ENCODE peak calls at places on chromosomes 5 and 9, in four cellular contexts. One of them, this sample, is unnamed.

GRCh38 chr5:36878421-36879088 is 2.0 kb downstream of the NIPBL start:
- DNase-seq in right cardiac atrium: no peak
- DNase-seq in BJ: no peak
- DNase-seq in upper lobe of right lung: no peak
- DNase-seq in this sample: no peak

GRCh38 chr5:178827636-178828035 is 32.1 kb upstream of the ZNF354B start:
- DNase-seq in BJ: no peak
- DNase-seq in right cardiac atrium: no peak
- DNase-seq in upper lobe of right lung: no peak
- DNase-seq in this sample: no peak

GRCh38 chr9:23686257-23686656 is 139.8 kb downstream of the ELAVL2 start:
- DNase-seq in upper lobe of right lung: no peak
- DNase-seq in right cardiac atrium: no peak
- DNase-seq in BJ: no peak
- DNase-seq in this sample: no peak

GRCh38 chr5:132747064-132747692 is at the start of gene CCNI2:
- DNase-seq in BJ: no peak
- DNase-seq in right cardiac atrium: peak
- DNase-seq in upper lobe of right lung: peak
- DNase-seq in this sample: no peak

GRCh38 chr9:87324613-87325194 is 173.0 kb upstream of the DAPK1 start:
- DNase-seq in BJ: no peak
- DNase-seq in right cardiac atrium: no peak
- DNase-seq in upper lobe of right lung: no peak
- DNase-seq in this sample: no peak

GRCh38 chr5:160369990-160370712 is at the start of gene C1QTNF2:
- DNase-seq in right cardiac atrium: peak
- DNase-seq in upper lobe of right lung: peak
- DNase-seq in BJ: no peak
- DNase-seq in this sample: peak

GRCh38 chr5:9483251-9483650 is 62.6 kb downstream of the SEMA5A start:
- DNase-seq in right cardiac atrium: no peak
- DNase-seq in upper lobe of right lung: no peak
- DNase-seq in BJ: no peak
- DNase-seq in this sample: no peak

GRCh38 chr5:154302181-154302580 is 111.6 kb downstream of the GALNT10 start:
- DNase-seq in BJ: no peak
- DNase-seq in upper lobe of right lung: peak
- DNase-seq in right cardiac atrium: peak
- DNase-seq in this sample: peak

GRCh38 chr5:154405078-154405792 is 40.6 kb upstream of the SAP30L start:
- DNase-seq in upper lobe of right lung: peak
- DNase-seq in BJ: no peak
- DNase-seq in right cardiac atrium: peak
- DNase-seq in this sample: peak

GRCh38 chr9:83639266-83639665 is 16.3 kb downstream of the IDNK start:
- DNase-seq in right cardiac atrium: no peak
- DNase-seq in BJ: no peak
- DNase-seq in upper lobe of right lung: no peak
- DNase-seq in this sample: no peak

GRCh38 chr5:39947657-39948056 is 522.9 kb upstream of the DAB2 start:
- DNase-seq in BJ: no peak
- DNase-seq in upper lobe of right lung: no peak
- DNase-seq in right cardiac atrium: no peak
- DNase-seq in this sample: no peak

GRCh38 chr5:57302164-57302563 is 128.3 kb downstream of the GPBP1 start:
- DNase-seq in right cardiac atrium: no peak
- DNase-seq in upper lobe of right lung: no peak
- DNase-seq in BJ: no peak
- DNase-seq in this sample: no peak

GRCh38 chr9:88993871-88994819 is 2.9 kb downstream of the S1PR3 start:
- DNase-seq in upper lobe of right lung: no peak
- DNase-seq in BJ: no peak
- DNase-seq in right cardiac atrium: no peak
- DNase-seq in this sample: no peak

GRCh38 chr5:16179511-16179935 is at the start of gene MARCHF11:
- DNase-seq in right cardiac atrium: no peak
- DNase-seq in upper lobe of right lung: no peak
- DNase-seq in BJ: no peak
- DNase-seq in this sample: no peak

GRCh38 chr9:11618241-11618805 is 1005.5 kb upstream of the PTPRD start:
- DNase-seq in BJ: no peak
- DNase-seq in upper lobe of right lung: no peak
- DNase-seq in right cardiac atrium: peak
- DNase-seq in this sample: no peak

GRCh38 chr9:6305954-6306563 is 22.1 kb upstream of the TPD52L3 start:
- DNase-seq in upper lobe of right lung: no peak
- DNase-seq in BJ: no peak
- DNase-seq in right cardiac atrium: no peak
- DNase-seq in this sample: no peak

GRCh38 chr5:76789991-76790571 is 28.7 kb upstream of the F2RL1 start:
- DNase-seq in right cardiac atrium: no peak
- DNase-seq in upper lobe of right lung: no peak
- DNase-seq in BJ: no peak
- DNase-seq in this sample: no peak

GRCh38 chr5:128279345-128279744 is 195.8 kb downstream of the SLC12A2 start:
- DNase-seq in upper lobe of right lung: no peak
- DNase-seq in right cardiac atrium: no peak
- DNase-seq in BJ: no peak
- DNase-seq in this sample: no peak

GRCh38 chr5:100634937-100635336 is 99.8 kb downstream of the FAM174A start:
- DNase-seq in right cardiac atrium: no peak
- DNase-seq in BJ: no peak
- DNase-seq in upper lobe of right lung: no peak
- DNase-seq in this sample: no peak

GRCh38 chr5:31218978-31219377 is 25.5 kb downstream of the CDH6 start:
- DNase-seq in BJ: no peak
- DNase-seq in upper lobe of right lung: no peak
- DNase-seq in right cardiac atrium: no peak
- DNase-seq in this sample: no peak

GRCh38 chr5:123545506-123545905 is 33.5 kb downstream of the CSNK1G3 start:
- DNase-seq in upper lobe of right lung: no peak
- DNase-seq in right cardiac atrium: no peak
- DNase-seq in BJ: no peak
- DNase-seq in this sample: no peak

GRCh38 chr9:83999141-83999918 is 18.7 kb downstream of the RMI1 start:
- DNase-seq in upper lobe of right lung: no peak
- DNase-seq in BJ: no peak
- DNase-seq in right cardiac atrium: no peak
- DNase-seq in this sample: no peak

GRCh38 chr5:95446560-95447221 is 55.5 kb downstream of the FAM81B start:
- DNase-seq in right cardiac atrium: no peak
- DNase-seq in upper lobe of right lung: no peak
- DNase-seq in BJ: no peak
- DNase-seq in this sample: no peak

GRCh38 chr5:145450286-145450969 is 384.7 kb downstream of the PRELID2 start:
- DNase-seq in BJ: no peak
- DNase-seq in right cardiac atrium: no peak
- DNase-seq in upper lobe of right lung: no peak
- DNase-seq in this sample: no peak

GRCh38 chr9:70053864-70054263 is 10.2 kb downstream of the MAMDC2 start:
- DNase-seq in BJ: no peak
- DNase-seq in upper lobe of right lung: no peak
- DNase-seq in right cardiac atrium: no peak
- DNase-seq in this sample: no peak

DNA sequence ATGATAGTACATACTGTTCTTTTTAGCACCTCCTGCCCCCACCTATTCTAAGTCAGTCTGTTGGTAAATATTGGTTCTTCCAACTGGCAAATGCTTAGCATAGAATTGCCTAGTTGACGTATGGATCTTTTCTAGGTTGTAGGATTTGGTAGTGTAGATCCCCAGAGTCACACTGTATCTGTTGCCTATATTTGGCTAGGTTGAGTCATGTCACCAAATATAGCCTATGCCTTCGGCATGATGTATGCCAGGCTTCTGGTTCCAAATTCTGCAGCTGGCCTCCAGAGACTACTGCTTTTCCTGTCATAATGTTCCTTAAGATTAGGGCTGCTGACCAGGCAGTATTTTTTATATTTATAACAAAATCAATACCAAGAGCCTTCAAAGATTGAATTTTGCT is 38.2 kb downstream of the CPEB4 start:
- DNase-seq in BJ: no peak
- DNase-seq in upper lobe of right lung: no peak
- DNase-seq in right cardiac atrium: no peak
- DNase-seq in this sample: no peak
- H3K4me3 ChIP-seq in BJ: no peak
- H3K4me3 ChIP-seq in upper lobe of right lung: no peak
- H3K4me3 ChIP-seq in right cardiac atrium: no peak
- H3K4me3 ChIP-seq in this sample: peak

GRCh38 chr5:135031146-135031812 is 2.7 kb downstream of the PITX1 start:
- DNase-seq in right cardiac atrium: peak
- DNase-seq in upper lobe of right lung: no peak
- DNase-seq in BJ: no peak
- DNase-seq in this sample: peak

GRCh38 chr5:135030691-135031145 is 3.3 kb downstream of the PITX1 start:
- DNase-seq in upper lobe of right lung: no peak
- DNase-seq in BJ: no peak
- DNase-seq in right cardiac atrium: peak
- DNase-seq in this sample: no peak

GRCh38 chr5:135032613-135033025 is 1.4 kb downstream of the PITX1 start:
- DNase-seq in upper lobe of right lung: no peak
- DNase-seq in right cardiac atrium: no peak
- DNase-seq in BJ: no peak
- DNase-seq in this sample: no peak

GRCh38 chr5:135033026-135033861 is 784 bp downstream of the PITX1 start:
- DNase-seq in upper lobe of right lung: no peak
- DNase-seq in right cardiac atrium: peak
- DNase-seq in BJ: no peak
- DNase-seq in this sample: peak

GRCh38 chr5:135031813-135032612 is 2.0 kb downstream of the PITX1 start:
- DNase-seq in right cardiac atrium: no peak
- DNase-seq in upper lobe of right lung: no peak
- DNase-seq in BJ: no peak
- DNase-seq in this sample: peak
- H3K4me3 ChIP-seq in right cardiac atrium: no peak
- H3K4me3 ChIP-seq in upper lobe of right lung: no peak
- H3K4me3 ChIP-seq in BJ: peak
- H3K4me3 ChIP-seq in this sample: peak

DNA sequence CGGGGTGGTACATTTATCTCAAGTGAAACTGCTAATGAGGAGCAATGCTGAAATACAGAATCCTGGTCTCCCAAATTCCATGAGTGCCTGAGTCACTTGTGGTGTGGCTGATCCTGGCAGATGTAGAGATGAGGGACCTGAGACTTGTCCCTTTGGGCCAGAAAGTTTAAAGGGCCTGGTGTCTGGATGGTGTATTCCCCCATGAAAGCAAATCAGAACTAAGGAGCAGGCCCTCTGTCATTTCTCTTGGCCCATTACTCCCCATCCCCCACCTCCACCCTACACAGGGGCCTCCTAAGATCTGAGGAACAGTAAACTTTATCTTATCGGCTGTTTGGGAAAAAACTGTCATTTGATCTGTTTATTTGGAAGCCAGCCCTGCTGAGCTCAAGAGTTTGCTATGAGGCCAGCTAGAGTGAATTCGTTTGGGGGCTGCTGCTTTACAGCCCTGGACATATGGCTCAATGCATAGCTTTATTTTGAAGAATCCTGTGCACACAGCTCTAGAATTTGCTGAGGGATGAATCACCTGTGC is 140.3 kb downstream of the LHFPL2 start:
- DNase-seq in BJ: no peak
- DNase-seq in right cardiac atrium: no peak
- DNase-seq in upper lobe of right lung: no peak
- DNase-seq in this sample: no peak
- H3K4me3 ChIP-seq in BJ: no peak
- H3K4me3 ChIP-seq in right cardiac atrium: no peak
- H3K4me3 ChIP-seq in upper lobe of right lung: peak
- H3K4me3 ChIP-seq in this sample: peak

DNA sequence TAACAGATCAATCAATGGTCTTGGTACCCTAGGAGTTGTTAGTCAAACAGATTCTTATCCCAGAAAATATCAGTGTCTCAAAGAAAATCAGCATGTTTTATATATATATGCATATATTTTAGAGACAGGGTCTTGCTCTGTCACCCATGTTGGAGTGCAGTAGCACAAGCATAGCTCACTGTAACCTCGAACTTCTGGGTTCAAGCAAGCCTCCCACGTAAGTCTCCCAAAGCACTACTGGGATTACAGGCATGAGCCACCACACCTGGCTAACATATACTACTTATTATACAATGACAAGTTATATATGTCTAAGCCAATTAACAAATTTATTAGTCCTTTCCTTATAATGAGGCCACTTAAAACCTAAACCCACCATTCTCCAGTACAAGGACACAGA is 10.4 kb downstream of the RAB14 start:
- DNase-seq in upper lobe of right lung: no peak
- DNase-seq in BJ: no peak
- DNase-seq in right cardiac atrium: no peak
- DNase-seq in this sample: no peak
- H3K4me3 ChIP-seq in upper lobe of right lung: no peak
- H3K4me3 ChIP-seq in BJ: no peak
- H3K4me3 ChIP-seq in right cardiac atrium: no peak
- H3K4me3 ChIP-seq in this sample: no peak

GRCh38 chr9:129458155-129458661 is 162.7 kb downstream of the C9orf50 start:
- DNase-seq in BJ: no peak
- DNase-seq in upper lobe of right lung: peak
- DNase-seq in right cardiac atrium: peak
- DNase-seq in this sample: no peak

GRCh38 chr9:129454468-129455067 is 166.3 kb downstream of the C9orf50 start:
- DNase-seq in BJ: no peak
- DNase-seq in right cardiac atrium: no peak
- DNase-seq in upper lobe of right lung: no peak
- DNase-seq in this sample: no peak

GRCh38 chr9:129457325-129457779 is 163.5 kb downstream of the C9orf50 start:
- DNase-seq in BJ: no peak
- DNase-seq in right cardiac atrium: no peak
- DNase-seq in upper lobe of right lung: no peak
- DNase-seq in this sample: no peak

GRCh38 chr9:129455151-129455995 is 165.5 kb downstream of the C9orf50 start:
- DNase-seq in upper lobe of right lung: no peak
- DNase-seq in right cardiac atrium: no peak
- DNase-seq in BJ: no peak
- DNase-seq in this sample: no peak

GRCh38 chr9:129456549-129457324 is 164.2 kb downstream of the C9orf50 start:
- DNase-seq in right cardiac atrium: no peak
- DNase-seq in upper lobe of right lung: no peak
- DNase-seq in BJ: no peak
- DNase-seq in this sample: no peak
- H3K4me3 ChIP-seq in right cardiac atrium: no peak
- H3K4me3 ChIP-seq in upper lobe of right lung: no peak
- H3K4me3 ChIP-seq in BJ: no peak
- H3K4me3 ChIP-seq in this sample: no peak

DNA sequence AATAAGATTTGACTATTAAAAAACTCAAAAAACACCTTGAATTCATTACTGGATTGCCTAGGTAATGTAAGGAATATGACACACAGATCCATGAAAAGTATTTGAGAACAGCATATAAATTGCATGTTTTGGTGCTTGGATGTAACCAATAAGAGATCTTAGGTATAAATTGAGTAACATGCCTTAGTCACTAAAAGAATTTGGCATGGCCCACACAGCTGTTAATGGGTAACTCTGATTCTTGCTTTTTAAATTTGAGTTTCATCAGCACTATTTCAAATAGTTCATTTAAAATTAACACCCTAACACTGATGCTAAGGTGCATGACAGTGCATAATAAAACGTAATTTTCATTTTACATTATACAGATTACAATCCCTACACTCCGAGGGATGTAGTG is 779.3 kb upstream of the WWC1 start:
- DNase-seq in BJ: no peak
- DNase-seq in upper lobe of right lung: no peak
- DNase-seq in right cardiac atrium: no peak
- DNase-seq in this sample: no peak
- H3K4me3 ChIP-seq in BJ: no peak
- H3K4me3 ChIP-seq in upper lobe of right lung: no peak
- H3K4me3 ChIP-seq in right cardiac atrium: no peak
- H3K4me3 ChIP-seq in this sample: no peak